ENCODE peak calls at places on chromosome 1, in five cellular contexts. W is IMR-90, A is H1, H is mesenchymal stem cell, S is H9. M is an unnamed sample.

GRCh38 chr1:20751462-20751990 is 19.0 kb upstream of the SH2D5 start:
- DNase-seq in S (no peak), H (no peak), A (no peak), W (no peak), M (no peak)

GRCh38 chr1:24584103-24584764 is 28.3 kb downstream of the NCMAP start:
- DNase-seq in W (no peak), A (no peak), H (no peak), S (no peak), M (no peak)

GRCh38 chr1:12171206-12172041 is 4.6 kb downstream of the TNFRSF1B start:
- DNase-seq in W (no peak), H (no peak), A (no peak), S (no peak), M (no peak)

GRCh38 chr1:165842363-165843129 is 15.1 kb downstream of the UCK2 start:
- DNase-seq in A (no peak), W (peak), H (peak), S (no peak), M (no peak)

GRCh38 chr1:31564606-31564989 is 11.7 kb upstream of the TINAGL1 start:
- DNase-seq in W (no peak), S (no peak), H (no peak), A (no peak), M (no peak)

GRCh38 chr1:59502009-59502691 is 205.3 kb downstream of the FGGY start:
- DNase-seq in A (no peak), H (no peak), S (no peak), W (no peak), M (no peak)

GRCh38 chr1:69221492-69221990 is 346.2 kb upstream of the LRRC7 start:
- DNase-seq in W (no peak), A (no peak), H (no peak), S (no peak), M (no peak)

GRCh38 chr1:202710070-202711025 is at the start of gene SYT2:
- DNase-seq in S (peak), H (peak), A (peak), W (no peak), M (no peak)

GRCh38 chr1:45304311-45305081 is 22.2 kb upstream of the HPDL start:
- DNase-seq in A (peak), H (no peak), W (peak), S (no peak), M (no peak)

GRCh38 chr1:201450721-201451291 is 18.2 kb downstream of the PHLDA3 start:
- DNase-seq in H (peak), W (peak), A (no peak), S (peak), M (no peak)

GRCh38 chr1:19484793-19485361 is 462 bp downstream of the CAPZB start:
- DNase-seq in W (no peak), H (peak), S (peak), A (peak), M (peak)

GRCh38 chr1:223813645-223814044 is 32.1 kb downstream of the TP53BP2 start:
- DNase-seq in H (no peak), W (no peak), S (no peak), A (no peak), M (no peak)

GRCh38 chr1:26043765-26044164 is 2.2 kb downstream of the SLC30A2 start:
- DNase-seq in H (no peak), S (no peak), W (no peak), A (no peak), M (no peak)

GRCh38 chr1:66760506-66760905 is 8.2 kb downstream of the DYNLT5 start:
- DNase-seq in W (no peak), A (no peak), H (no peak), S (no peak), M (peak)

GRCh38 chr1:114033219-114033706 is 54.0 kb downstream of the OLFML3 start:
- DNase-seq in S (peak), A (peak), W (no peak), H (peak), M (peak)

DNA sequence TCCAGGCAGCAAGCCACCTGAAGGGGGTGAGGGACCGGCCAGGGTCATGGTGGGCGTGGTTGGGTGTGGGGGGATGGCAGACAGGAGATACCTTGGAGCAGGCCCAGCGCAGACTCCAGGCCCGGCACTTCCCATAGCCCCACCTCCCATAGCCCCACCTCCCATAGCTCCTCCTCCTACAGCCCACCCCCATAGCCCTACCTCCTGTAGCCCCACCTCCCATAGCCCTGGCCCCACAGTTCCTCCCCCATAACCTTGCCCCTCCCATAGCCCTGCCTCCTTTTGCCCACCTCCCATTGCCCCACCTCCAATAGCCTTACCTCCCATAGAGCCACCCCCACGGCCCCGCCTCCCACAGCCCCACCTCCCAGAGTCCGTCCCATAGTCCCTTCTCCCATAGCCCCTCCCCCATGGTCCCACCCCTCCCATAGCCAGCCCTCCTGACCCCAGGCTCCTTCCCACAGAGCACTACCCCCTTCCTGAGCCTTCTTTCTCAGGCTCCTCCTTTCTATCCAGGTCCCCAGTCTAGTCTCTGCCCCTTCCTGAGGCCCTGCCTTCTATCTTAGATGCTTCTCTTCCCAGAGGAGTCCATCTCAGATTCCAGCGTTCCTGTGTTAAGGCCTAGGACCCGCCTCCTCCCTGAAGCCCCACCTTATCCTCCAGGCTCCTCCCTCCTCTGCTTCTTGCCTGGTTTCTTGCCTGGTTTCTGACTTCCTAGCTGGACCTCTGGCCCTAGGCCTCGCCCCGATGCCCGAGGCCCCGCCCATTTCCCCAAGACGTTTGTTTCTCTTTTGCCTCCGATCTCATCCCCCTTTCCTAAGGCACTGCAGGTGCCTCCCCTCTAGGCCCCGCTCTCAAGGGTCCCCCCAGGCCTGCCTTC is 46.8 kb downstream of the PTPRU start:
- DNase-seq in S (peak), W (peak), A (peak), H (peak), M (peak)
- H2AFZ ChIP-seq in S (no peak), W (peak), A (peak), H (no peak), M (peak)

DNA sequence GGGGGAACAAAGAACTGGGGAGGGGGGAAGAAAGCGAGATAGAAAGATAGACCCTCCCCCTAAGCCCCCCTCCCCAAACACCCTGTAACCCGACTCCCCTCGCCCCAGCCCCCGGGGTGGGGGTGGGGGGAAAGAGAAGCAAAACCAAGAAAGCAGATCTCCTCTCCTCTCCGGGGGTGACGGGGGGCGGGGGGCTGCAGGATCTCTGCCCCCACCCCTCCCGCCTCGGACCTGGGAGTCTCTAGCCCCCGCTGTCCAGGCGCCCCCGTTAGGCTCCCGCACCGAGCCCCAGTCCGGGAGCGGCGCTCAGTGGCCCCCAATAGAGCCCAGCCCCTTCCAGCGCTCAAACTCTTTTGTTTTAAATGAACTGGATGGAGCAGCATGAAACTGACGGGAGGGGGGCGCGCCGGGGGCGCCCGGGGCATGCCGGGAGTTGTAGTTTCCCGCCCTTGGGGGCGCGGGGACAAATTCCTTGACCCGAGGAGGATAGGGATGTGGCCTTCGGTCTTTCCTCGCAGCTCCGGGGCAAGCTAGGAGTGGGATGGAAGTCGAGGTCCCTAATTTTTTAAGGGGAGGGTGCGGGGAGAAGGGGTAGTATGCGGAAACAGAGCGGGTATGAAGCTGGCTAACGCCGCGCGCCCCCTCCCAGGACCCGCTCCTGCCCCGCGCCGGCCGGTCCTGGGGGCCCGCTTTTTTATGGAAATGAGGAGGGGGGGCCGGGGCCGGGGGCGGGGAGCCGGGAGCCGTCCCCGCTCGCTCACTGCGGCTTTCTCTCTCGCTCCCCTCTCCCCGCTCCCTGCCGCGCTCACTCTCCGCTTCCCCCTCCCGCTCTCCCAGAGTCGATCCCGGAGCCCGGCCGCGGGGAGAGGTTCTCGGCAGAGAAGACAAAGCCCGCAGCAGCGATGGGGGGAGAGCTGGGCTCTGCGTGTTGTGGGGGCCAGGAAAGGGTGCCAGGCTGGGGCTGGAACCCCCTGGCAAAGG is at the start of gene MEX3A:
- DNase-seq in A (peak), W (peak), H (peak), S (peak), M (peak)
- H4K91ac ChIP-seq in A (peak), W (peak), H (peak), S (no peak), M (peak)

GRCh38 chr1:162367073-162367472 is 9.6 kb downstream of the SPATA46 start:
- DNase-seq in A (no peak), W (no peak), H (no peak), S (no peak), M (peak)

GRCh38 chr1:162367772-162368171 is 8.9 kb downstream of the SPATA46 start:
- DNase-seq in A (no peak), W (no peak), S (no peak), H (no peak), M (peak)

GRCh38 chr1:162365284-162366041 is 11.2 kb downstream of the SPATA46 start:
- DNase-seq in S (no peak), W (no peak), H (no peak), A (no peak), M (no peak)

GRCh38 chr1:162366149-162366548 is 10.5 kb downstream of the SPATA46 start:
- DNase-seq in S (no peak), W (no peak), H (no peak), A (no peak), M (no peak)

DNA sequence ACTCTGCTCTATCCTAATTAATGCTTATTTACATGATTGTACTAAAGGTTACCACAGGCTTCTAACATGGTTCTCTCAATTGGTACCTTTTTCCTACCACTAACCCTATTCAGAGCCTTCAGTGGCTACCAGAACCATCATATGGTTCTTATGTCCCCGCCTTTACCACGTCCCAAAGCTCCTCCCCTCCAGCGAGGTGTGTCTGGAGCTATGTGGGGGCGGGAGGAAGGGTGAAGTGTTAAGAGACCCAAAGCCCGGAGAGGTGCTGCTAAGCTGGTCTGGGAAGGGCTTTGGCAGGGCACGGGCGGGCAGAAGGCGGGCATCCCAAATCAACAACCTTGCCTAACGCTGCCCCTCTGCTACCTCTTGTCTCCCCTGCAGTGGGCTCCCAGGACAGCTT is 10.0 kb downstream of the SPATA46 start:
- DNase-seq in A (no peak), H (no peak), S (no peak), W (no peak), M (peak)
- H3K18ac ChIP-seq in A (no peak), H (no peak), S (no peak), W (no peak), M (no peak)

GRCh38 chr1:236451796-236452373 is 57.8 kb downstream of the EDARADD start:
- DNase-seq in W (no peak), S (peak), A (peak), H (no peak), M (no peak)
- H2AFZ ChIP-seq in W (no peak), S (no peak), A (no peak), H (no peak), M (no peak)